ENCODE peak calls at places on chromosomes 13 and 19, in ten cellular contexts. J is activated B cell treated with CpG ODN at 0.5 μM for 24 hours, B is PC-9, O is osteocyte, K is MCF 10A, Q is heart left ventricle, N is IMR-90, C is gastrocnemius medialis, L is AG04450, Z is ovary. D is an unnamed sample.

GRCh38 chr19:40147693-40148347 is 43.4 kb upstream of the MAP3K10 start:
- DNase-seq in J (no peak), B (peak; percentile 60), O (peak; percentile 73), K (peak; percentile 82), Q (no peak), N (peak; percentile 77), C (no peak), L (peak; percentile 38), Z (no peak), D (no peak)

GRCh38 chr13:80100636-80101035 is 240.3 kb downstream of the SPRY2 start:
- DNase-seq in J (no peak), B (no peak), O (no peak), K (no peak), Q (no peak), N (peak; percentile 53), C (no peak), L (no peak), Z (no peak), D (no peak)

GRCh38 chr19:12788682-12789097 is 2.6 kb upstream of the JUNB start:
- DNase-seq in J (peak; percentile 67), B (peak; percentile 50), O (no peak), K (peak; percentile 88), Q (peak; percentile 94), N (peak; percentile 75), C (peak; percentile 81), L (no peak), Z (peak; percentile 87), D (peak; percentile 67)

GRCh38 chr13:22325761-22326160 is 654.9 kb downstream of the FGF9 start:
- DNase-seq in J (no peak), B (no peak), O (no peak), K (no peak), Q (no peak), N (no peak), C (no peak), L (no peak), Z (no peak), D (no peak)

GRCh38 chr13:44609137-44609536 is 33.0 kb upstream of the TSC22D1 start:
- DNase-seq in J (no peak), B (no peak), O (no peak), K (no peak), Q (no peak), N (no peak), C (no peak), L (no peak), Z (no peak), D (no peak)

GRCh38 chr13:46386996-46387851 is at the start of gene RUBCNL:
- DNase-seq in J (peak; percentile 69), B (no peak), O (no peak), K (peak; percentile 68), Q (peak; percentile 36), N (no peak), C (no peak), L (no peak), Z (no peak), D (no peak)

GRCh38 chr19:46373573-46374359 is 26.9 kb downstream of the PPP5C start:
- DNase-seq in J (no peak), B (peak; percentile 99), O (peak; percentile 94), K (peak; percentile 100), Q (peak; percentile 90), N (peak; percentile 50), C (peak; percentile 61), L (no peak), Z (no peak), D (no peak)

GRCh38 chr13:26538363-26539317 is 18.8 kb upstream of the WASF3 start:
- DNase-seq in J (no peak), B (no peak), O (no peak), K (peak; percentile 84), Q (no peak), N (no peak), C (no peak), L (no peak), Z (no peak), D (no peak)

GRCh38 chr19:2289714-2290435 is 7.9 kb upstream of the PEAK3 start:
- DNase-seq in J (peak; percentile 69), B (no peak), O (no peak), K (no peak), Q (no peak), N (no peak), C (no peak), L (no peak), Z (no peak), D (no peak)

GRCh38 chr19:41877490-41877876 is 404 bp downstream of the CD79A start:
- DNase-seq in J (no peak), B (no peak), O (no peak), K (no peak), Q (no peak), N (no peak), C (no peak), L (no peak), Z (no peak), D (no peak)

GRCh38 chr19:35347171-35347929 is at the start of gene FFAR1:
- DNase-seq in J (peak; percentile 64), B (no peak), O (peak; percentile 44), K (no peak), Q (no peak), N (no peak), C (no peak), L (no peak), Z (no peak), D (peak; percentile 19)

GRCh38 chr13:93603043-93603442 is 376.4 kb downstream of the GPC6 start:
- DNase-seq in J (no peak), B (peak; percentile 52), O (no peak), K (peak; percentile 92), Q (no peak), N (peak; percentile 82), C (no peak), L (peak; percentile 30), Z (no peak), D (no peak)

GRCh38 chr13:84050551-84050950 is 168.3 kb upstream of the SLITRK1 start:
- DNase-seq in J (no peak), B (no peak), O (no peak), K (no peak), Q (no peak), N (no peak), C (no peak), L (no peak), Z (no peak), D (no peak)

GRCh38 chr13:59776924-59777690 is 386.6 kb downstream of the DIAPH3 start:
- DNase-seq in J (no peak), B (peak; percentile 41), O (no peak), K (peak; percentile 74), Q (no peak), N (peak; percentile 90), C (no peak), L (peak; percentile 30), Z (no peak), D (no peak)

GRCh38 chr13:42832341-42833153 is 51.2 kb downstream of the FAM216B start:
- DNase-seq in J (no peak), B (peak; percentile 80), O (no peak), K (peak; percentile 76), Q (peak; percentile 46), N (peak; percentile 94), C (no peak), L (no peak), Z (peak; percentile 40), D (no peak)

GRCh38 chr13:42835012-42835411 is 53.6 kb downstream of the FAM216B start:
- DNase-seq in J (no peak), B (no peak), O (no peak), K (no peak), Q (no peak), N (no peak), C (no peak), L (no peak), Z (no peak), D (no peak)

DNA sequence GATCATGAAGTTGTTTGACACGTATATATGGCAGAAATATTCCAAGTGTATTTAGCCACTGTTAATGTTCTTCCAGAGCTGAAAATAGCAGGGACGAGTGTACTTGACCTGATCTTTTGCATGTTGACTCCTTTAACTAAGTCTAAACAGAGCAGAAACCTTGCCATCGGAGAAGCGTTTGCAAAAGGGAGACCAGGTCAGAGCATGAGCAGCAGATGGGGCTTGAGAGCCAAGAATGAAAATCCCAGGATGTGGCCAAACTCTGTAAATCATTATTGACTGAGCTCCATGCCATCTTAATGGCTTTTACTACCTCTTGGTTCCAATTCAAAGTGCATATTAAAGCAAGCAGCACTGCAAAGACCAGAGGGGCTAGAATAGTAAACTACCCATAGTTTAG is 55.5 kb downstream of the FAM216B start:
- DNase-seq in J (no peak), B (no peak), O (no peak), K (peak; percentile 12), Q (no peak), N (peak; percentile 51), C (no peak), L (no peak), Z (peak; percentile 18), D (no peak)
- TF ChIP-seq CTCF in J (no peak), B (no peak), O (peak; percentile 66), K (no peak), Q (peak; percentile 17), N (peak; percentile 49), C (no peak), L (peak; percentile 46), Z (no peak), D (no peak)

GRCh38 chr19:13859361-13859880 is 17.5 kb upstream of the NANOS3 start:
- DNase-seq in J (no peak), B (peak; percentile 34), O (no peak), K (no peak), Q (no peak), N (peak; percentile 58), C (no peak), L (no peak), Z (no peak), D (no peak)
- TF ChIP-seq CTCF in J (no peak), B (no peak), O (no peak), K (no peak), Q (no peak), N (no peak), C (no peak), L (no peak), Z (no peak), D (no peak)

GRCh38 chr13:24709186-24709913 is 29.1 kb downstream of the ATP12A start:
- DNase-seq in J (no peak), B (no peak), O (no peak), K (no peak), Q (no peak), N (no peak), C (no peak), L (no peak), Z (no peak), D (no peak)
- TF ChIP-seq CTCF in J (no peak), B (no peak), O (no peak), K (no peak), Q (no peak), N (no peak), C (no peak), L (no peak), Z (no peak), D (no peak)

DNA sequence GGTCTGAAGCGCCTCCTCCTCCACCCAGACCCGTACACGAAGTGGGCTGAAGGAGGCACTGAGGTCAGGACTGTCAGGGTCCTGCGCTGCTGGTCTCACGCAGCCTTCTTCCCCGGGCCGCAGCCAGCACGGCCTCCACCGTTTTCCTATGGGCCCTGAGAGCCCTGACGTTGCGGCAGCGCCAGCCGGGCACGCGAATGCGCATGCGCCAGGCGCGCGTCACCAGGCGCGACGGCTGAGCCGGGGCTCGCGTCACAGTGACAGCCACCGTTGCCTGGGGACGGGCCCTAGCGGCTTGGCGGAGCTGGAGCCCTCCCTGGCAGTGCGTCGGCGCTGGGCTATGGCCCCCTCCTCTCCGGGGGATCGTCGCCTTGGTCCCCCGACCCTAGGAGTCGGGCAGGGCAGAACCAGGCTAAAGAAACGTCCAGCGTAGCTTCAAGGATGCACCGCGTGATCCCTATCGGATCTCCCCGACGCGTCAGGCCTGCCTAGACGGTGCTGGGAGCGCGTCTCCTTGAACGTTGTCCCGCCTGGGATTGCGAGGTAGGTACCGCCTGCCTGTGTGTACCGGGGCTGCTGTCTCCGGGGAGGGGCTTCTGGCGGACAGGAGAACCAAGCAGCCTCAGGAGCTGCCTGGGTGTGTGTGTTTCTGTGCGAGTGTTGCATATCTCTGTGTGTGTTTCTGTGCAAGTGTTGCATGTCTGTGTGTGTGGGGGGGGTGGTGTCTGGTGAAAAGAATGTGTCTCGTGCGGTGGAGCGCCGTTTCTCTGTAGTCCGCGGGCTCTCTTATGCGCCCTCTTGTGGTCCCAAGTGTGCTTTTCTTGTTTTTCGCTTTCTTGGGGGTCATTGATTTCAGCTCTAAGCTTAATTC is 43.2 kb downstream of the ZNF571 start:
- DNase-seq in J (peak; percentile 70), B (no peak), O (no peak), K (no peak), Q (peak; percentile 70), N (peak; percentile 44), C (no peak), L (peak; percentile 7), Z (no peak), D (no peak)
- TF ChIP-seq CTCF in J (no peak), B (peak; percentile 20), O (no peak), K (no peak), Q (peak; percentile 28), N (peak; percentile 37), C (no peak), L (peak; percentile 49), Z (no peak), D (no peak)

D was measured in mesothelial cell of epicardium.